ENCODE peak calls at places on chromosomes 7 and 10, in four cellular contexts. N is T-cell; Y is central memory CD4-positive, alpha-beta T cell; A is non-pigmented ciliary epithelial cell. E is an unnamed sample.
A peak's percentile ranks its signal among the peaks of the same experiment; 100 is the strongest.

GRCh38 chr10:70772627-70773026 is 12.6 kb downstream of the TBATA start:
- DNase-seq in Y (no peak), N (no peak), A (no peak), E (no peak)

GRCh38 chr7:50397320-50397970 is 52.7 kb downstream of the FIGNL1 start:
- DNase-seq in A (no peak), N (peak; percentile 31), Y (peak; percentile 61), E (no peak)

GRCh38 chr10:124762281-124762680 is 18.1 kb upstream of the FAM53B start:
- DNase-seq in A (no peak), N (no peak), Y (no peak), E (no peak)

GRCh38 chr10:71999360-72000072 is 35.3 kb downstream of the CHST3 start:
- DNase-seq in A (no peak), N (no peak), Y (no peak), E (peak; percentile 29)

GRCh38 chr7:143003393-143004051 is 23.4 kb downstream of the OR9A2 start:
- DNase-seq in N (peak; percentile 33), Y (peak; percentile 62), A (no peak), E (peak; percentile 55)

GRCh38 chr10:47276576-47277351 is 23.2 kb upstream of the GDF10 start:
- DNase-seq in N (no peak), A (no peak), Y (no peak), E (no peak)

GRCh38 chr7:129367349-129367699 is 66.9 kb upstream of the STRIP2 start:
- DNase-seq in A (no peak), N (no peak), Y (no peak), E (no peak)

GRCh38 chr10:99369126-99369525 is 40.0 kb downstream of the CNNM1 start:
- DNase-seq in N (no peak), Y (no peak), A (no peak), E (no peak)

GRCh38 chr7:137903382-137904169 is 56.8 kb upstream of the DGKI start:
- DNase-seq in Y (peak; percentile 62), N (peak; percentile 20), A (no peak), E (peak; percentile 75)

GRCh38 chr7:113629244-113629643 is 289.6 kb downstream of the PPP1R3A start:
- DNase-seq in N (no peak), Y (no peak), A (no peak), E (no peak)

GRCh38 chr10:58857251-58857650 is 319.2 kb upstream of the PHYHIPL start:
- DNase-seq in Y (no peak), N (no peak), A (no peak), E (no peak)